ENCODE peak calls at places on chromosomes 2 and 18, in four cellular contexts. B, U, O and T are unnamed samples. For H3K36me3 and H3K79me2, the result is how much of the 10 kb centered on the place peaks cover.

GRCh38 chr2:236057375-236057774 is 110.8 kb downstream of the GBX2 start:
- DNase-seq in O (no peak), B (no peak), U (no peak), T (no peak)

GRCh38 chr2:165950438-165950837 is 3.1 kb downstream of the TTC21B start:
- DNase-seq in U (no peak), B (no peak), O (no peak), T (no peak)

GRCh38 chr2:62410926-62411456 is 95.0 kb downstream of the TMEM17 start:
- DNase-seq in B (no peak), U (no peak), O (peak), T (no peak)

GRCh38 chr2:157627594-157628281 is 926 bp downstream of the ACVR1C start:
- DNase-seq in U (no peak), B (no peak), O (peak), T (no peak)

GRCh38 chr2:191870744-191871143 is 23.9 kb upstream of the CAVIN2 start:
- DNase-seq in U (no peak), B (no peak), O (no peak), T (peak)

GRCh38 chr2:112159454-112159921 is 21.3 kb downstream of the FBLN7 start:
- DNase-seq in O (no peak), U (no peak), B (no peak), T (no peak)

GRCh38 chr2:240574386-240575100 is 6.3 kb downstream of the RNPEPL1 start:
- DNase-seq in O (no peak), B (peak), U (no peak), T (no peak)

GRCh38 chr18:49690307-49690706 is 123.0 kb downstream of the ACAA2 start:
- DNase-seq in U (peak), O (peak), B (no peak), T (no peak)

GRCh38 chr2:97945791-97946190 is 50.0 kb downstream of the TMEM131 start:
- DNase-seq in U (no peak), O (no peak), B (no peak), T (no peak)

GRCh38 chr2:45616663-45617411 is 5.8 kb upstream of the SRBD1 start:
- DNase-seq in O (peak), B (no peak), U (no peak), T (no peak)

GRCh38 chr2:24077535-24077877 is 1.4 kb upstream of the SF3B6 start:
- DNase-seq in O (no peak), U (no peak), B (no peak), T (no peak)

GRCh38 chr2:204115288-204115687 is 178.7 kb downstream of the ICOS start:
- DNase-seq in B (no peak), O (no peak), U (no peak), T (no peak)

GRCh38 chr2:24659862-24660261 is 133.3 kb downstream of the PTRHD1 start:
- DNase-seq in O (no peak), U (no peak), B (peak), T (no peak)

GRCh38 chr2:121748202-121748601 is 7.2 kb upstream of the TSN start:
- DNase-seq in O (peak), U (peak), B (no peak), T (peak)

GRCh38 chr2:138274421-138275291 is 226.9 kb upstream of the SPOPL start:
- DNase-seq in O (peak), B (no peak), U (peak), T (no peak)

GRCh38 chr2:111662039-111662740 is 221.8 kb downstream of the ANAPC1 start:
- DNase-seq in U (no peak), B (no peak), O (peak), T (no peak)

GRCh38 chr2:41836944-41837343 is 210.9 kb upstream of the PKDCC start:
- DNase-seq in B (no peak), U (peak), O (peak), T (peak)

GRCh38 chr2:168528469-168528868 is 72.4 kb downstream of the CERS6 start:
- DNase-seq in B (no peak), U (no peak), O (peak), T (no peak)

GRCh38 chr2:43851026-43851980 is 12.5 kb downstream of the ABCG8 start:
- DNase-seq in U (no peak), O (no peak), B (peak), T (no peak)

GRCh38 chr2:36708119-36708741 is 11.7 kb downstream of the VIT start:
- DNase-seq in U (peak), B (no peak), O (peak), T (no peak)

GRCh38 chr18:6876646-6877045 is 147.1 kb downstream of the ARHGAP28 start:
- DNase-seq in O (no peak), B (no peak), U (no peak), T (no peak)

GRCh38 chr2:109215866-109216265 is 86.9 kb downstream of the SH3RF3 start:
- DNase-seq in U (no peak), O (no peak), B (no peak), T (no peak)

GRCh38 chr2:167059173-167059572 is 170.9 kb downstream of the XIRP2 start:
- DNase-seq in O (no peak), B (no peak), U (no peak), T (no peak)

GRCh38 chr18:28045880-28046279 is 131.1 kb downstream of the CDH2 start:
- DNase-seq in O (peak), U (no peak), B (no peak), T (no peak)

GRCh38 chr2:8671176-8671575 is 10.7 kb upstream of the ID2 start:
- DNase-seq in O (no peak), B (no peak), U (no peak), T (no peak)

GRCh38 chr2:134583462-134583861 is 135.3 kb downstream of the TMEM163 start:
- DNase-seq in B (no peak), U (no peak), O (no peak), T (no peak)

GRCh38 chr2:75548036-75548573 is 12.6 kb downstream of the EVA1A start:
- DNase-seq in B (no peak), O (no peak), U (no peak), T (peak)

GRCh38 chr2:3490191-3491158 is 28.9 kb downstream of the ADI1 start:
- DNase-seq in O (no peak), B (peak), U (no peak), T (no peak)

GRCh38 chr18:69838620-69839411 is 108.9 kb downstream of the CD226 start:
- DNase-seq in O (no peak), U (peak), B (peak), T (peak)

GRCh38 chr2:119827866-119828507 is 68.3 kb downstream of the PTPN4 start:
- DNase-seq in B (no peak), U (no peak), O (peak), T (no peak)

GRCh38 chr2:117944816-117945215 is 69.1 kb downstream of the CCDC93 start:
- DNase-seq in B (no peak), U (no peak), O (no peak), T (peak)

GRCh38 chr2:117941693-117942092 is 72.2 kb downstream of the CCDC93 start:
- DNase-seq in B (no peak), U (no peak), O (peak), T (no peak)

GRCh38 chr2:117940436-117940835 is 73.4 kb downstream of the CCDC93 start:
- DNase-seq in U (no peak), O (no peak), B (no peak), T (peak)

GRCh38 chr2:117942958-117943672 is 70.8 kb downstream of the CCDC93 start:
- DNase-seq in O (peak), B (no peak), U (no peak), T (no peak)

GRCh38 chr2:117942551-117942950 is 71.3 kb downstream of the CCDC93 start:
- DNase-seq in U (no peak), O (peak), B (no peak), T (no peak)
- H3K36me3 ChIP-seq in U (under half), O (under half), B (half or more), T (under half)

GRCh38 chr2:237721828-237722227 is 76.8 kb upstream of the RBM44 start:
- DNase-seq in B (no peak), O (no peak), U (no peak), T (no peak)
- H3K79me2 ChIP-seq in B (half or more), O (half or more), U (half or more), T (under half)

DNA sequence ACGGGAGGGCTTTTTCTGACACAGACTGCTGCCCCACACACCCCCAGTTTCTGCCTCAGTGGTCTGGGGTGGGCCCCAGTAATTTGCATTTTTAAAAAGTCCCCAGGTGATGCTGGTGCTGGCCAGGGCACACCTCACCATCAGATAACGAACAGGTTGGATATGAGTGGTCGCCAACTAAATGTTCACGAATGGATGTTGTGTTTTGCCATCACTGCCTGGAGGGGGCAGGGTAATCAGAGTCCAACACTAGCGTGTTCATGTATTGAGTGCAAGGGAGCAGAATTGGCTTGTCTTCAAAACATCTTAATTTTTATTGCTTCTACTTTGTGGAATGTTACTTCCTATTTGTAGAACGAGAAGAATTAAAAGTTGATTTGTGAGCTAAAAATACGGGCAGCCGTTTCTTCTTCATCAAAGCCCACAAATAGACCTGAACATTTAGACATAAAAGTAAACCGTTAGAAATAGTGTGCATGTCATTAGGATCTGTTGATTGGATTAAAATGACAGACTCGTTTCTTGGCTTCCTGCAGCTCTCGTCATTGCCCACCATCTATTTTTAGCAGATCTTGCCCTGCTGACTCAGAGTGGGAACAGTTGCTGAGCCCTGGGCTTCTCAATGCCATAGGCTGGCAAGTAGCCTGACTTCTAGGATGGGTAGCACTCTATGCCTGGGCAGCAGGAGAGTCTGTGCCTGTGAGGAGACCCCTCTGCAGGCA is 45.2 kb downstream of the NCK2 start:
- DNase-seq in B (no peak), O (peak), U (no peak), T (no peak)
- H3K9ac ChIP-seq in B (no peak), O (no peak), U (no peak), T (no peak)

GRCh38 chr2:131516011-131516410 is 11.7 kb upstream of the CCDC74A start:
- DNase-seq in B (no peak), O (no peak), U (no peak), T (no peak)
- H3K36me3 ChIP-seq in B (under half), O (under half), U (under half), T (under half)

DNA sequence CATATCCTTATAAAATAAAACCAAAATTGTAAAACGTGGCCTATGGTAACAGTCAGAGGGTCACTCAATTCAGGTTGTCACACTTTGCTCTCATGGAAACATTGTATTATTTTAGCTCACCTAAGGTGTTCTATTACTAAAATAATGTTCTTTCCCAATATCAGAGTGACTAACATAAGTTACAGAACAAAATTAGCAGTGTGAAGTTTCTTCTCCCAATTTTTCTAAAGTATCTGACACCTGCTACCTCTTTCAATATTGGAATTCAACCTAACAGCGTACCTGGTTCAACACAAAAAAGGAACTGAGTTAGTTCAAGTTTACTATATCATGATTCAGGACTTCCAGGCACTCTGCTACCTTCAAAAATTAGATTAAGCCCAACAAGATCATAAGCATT is 190.4 kb downstream of the ZEB2 start:
- DNase-seq in O (no peak), B (no peak), U (no peak), T (no peak)
- H3K79me2 ChIP-seq in O (half or more), B (under half), U (under half), T (half or more)

DNA sequence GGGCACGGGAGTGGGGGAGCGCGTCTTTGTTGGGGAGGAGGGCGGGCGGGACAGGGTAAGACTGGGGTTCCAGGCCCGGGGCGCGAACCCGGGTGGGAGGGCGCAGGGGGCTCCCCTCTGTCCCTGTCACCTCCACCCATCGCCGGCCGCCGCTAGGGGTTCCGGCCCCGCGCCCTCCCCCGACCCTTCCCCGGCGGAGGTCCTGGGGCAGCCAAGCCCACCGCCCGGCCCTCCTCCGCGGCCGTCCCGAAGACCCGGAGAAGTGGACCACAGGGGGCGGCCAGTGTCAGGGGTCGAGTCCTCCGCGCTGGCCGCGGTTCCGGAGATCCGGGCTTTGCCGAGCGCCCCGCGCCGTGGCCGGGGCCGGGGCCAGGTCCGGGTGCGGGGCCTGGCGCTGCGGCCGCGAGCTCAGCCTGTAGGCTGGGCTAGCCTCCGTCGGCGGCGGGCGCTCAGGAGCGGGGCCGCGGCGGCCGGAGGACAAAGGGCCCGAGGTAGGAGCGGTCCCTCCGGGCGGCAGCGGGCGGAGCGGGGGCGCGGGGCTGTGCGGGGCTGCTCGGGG is 16.6 kb upstream of the E2F6 start:
- DNase-seq in O (peak), U (no peak), B (peak), T (no peak)
- H3K9ac ChIP-seq in O (no peak), U (peak), B (peak), T (no peak)

DNA sequence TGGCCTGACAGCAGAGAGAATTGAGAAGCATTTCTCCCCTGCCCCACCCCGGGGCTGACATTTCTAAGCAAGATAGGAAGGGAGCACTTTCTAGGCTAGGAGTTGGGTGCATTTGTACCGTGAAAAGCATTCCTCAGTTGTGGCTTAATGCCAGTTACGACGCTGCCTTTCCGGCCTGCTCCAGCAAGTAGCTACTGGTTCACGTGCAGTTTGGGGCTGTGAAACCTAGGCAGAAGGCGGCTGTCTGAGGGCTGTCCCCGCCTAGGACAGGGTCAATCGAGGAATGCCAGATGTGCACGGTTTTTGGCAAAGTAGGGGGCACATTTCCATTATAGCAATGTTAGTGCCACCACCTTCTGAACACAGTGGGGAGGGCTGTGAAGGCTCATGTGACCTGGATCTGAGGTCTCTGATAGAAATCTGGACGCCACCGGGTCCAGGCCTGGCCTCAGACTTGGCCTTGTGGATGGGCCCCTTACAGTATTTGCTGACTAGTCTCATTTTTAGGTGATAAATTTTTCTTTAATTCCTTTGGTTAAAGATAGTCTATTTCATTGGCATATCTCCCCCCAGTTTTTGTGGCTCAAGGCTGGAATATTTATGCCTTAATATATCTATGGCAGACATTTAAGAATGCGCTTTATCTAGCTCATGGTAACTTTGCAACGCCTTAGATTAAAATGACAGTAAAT is 78.6 kb downstream of the LPIN1 start:
- DNase-seq in B (no peak), O (no peak), U (no peak), T (no peak)
- H3K36me3 ChIP-seq in B (half or more), O (under half), U (under half), T (under half)